ENCODE peak calls at places on chromosomes 11 and 22, in five cellular contexts. H is H9, A is IMR-90, C is mesenchymal stem cell, F is H1. B is an unnamed sample.
A peak's percentile ranks its signal among the peaks of the same experiment; 100 is the strongest.

GRCh38 chr11:61071208-61071681 is 31.0 kb upstream of the CD5 start:
- DNase-seq in H (no peak), C (no peak), F (no peak), A (no peak), B (no peak)

GRCh38 chr11:89477175-89477574 is 14.0 kb downstream of the NOX4 start:
- DNase-seq in C (no peak), F (no peak), H (peak; percentile 68), A (no peak), B (no peak)

GRCh38 chr22:43236401-43237166 is 49.6 kb upstream of the TTLL12 start:
- DNase-seq in A (no peak), F (no peak), H (no peak), C (no peak), B (no peak)

GRCh38 chr22:30694638-30695350 is at the start of gene OSBP2:
- DNase-seq in A (no peak), C (no peak), H (peak; percentile 45), F (no peak), B (peak; percentile 51)

GRCh38 chr11:72598901-72599300 is 75.3 kb downstream of the PDE2A start:
- DNase-seq in F (no peak), H (peak; percentile 77), C (peak; percentile 63), A (peak; percentile 21), B (peak; percentile 37)

GRCh38 chr11:32920570-32920969 is 28.0 kb downstream of the QSER1 start:
- DNase-seq in A (no peak), H (no peak), C (no peak), F (no peak), B (no peak)

GRCh38 chr11:115147243-115147807 is 356.9 kb downstream of the CADM1 start:
- DNase-seq in C (no peak), F (no peak), A (no peak), H (no peak), B (no peak)

GRCh38 chr11:72635309-72635915 is 38.8 kb downstream of the PDE2A start:
- DNase-seq in H (no peak), A (no peak), C (no peak), F (no peak), B (no peak)

GRCh38 chr11:30603357-30603756 is 17.2 kb upstream of the MPPED2 start:
- DNase-seq in C (no peak), F (no peak), A (no peak), H (no peak), B (no peak)

DNA sequence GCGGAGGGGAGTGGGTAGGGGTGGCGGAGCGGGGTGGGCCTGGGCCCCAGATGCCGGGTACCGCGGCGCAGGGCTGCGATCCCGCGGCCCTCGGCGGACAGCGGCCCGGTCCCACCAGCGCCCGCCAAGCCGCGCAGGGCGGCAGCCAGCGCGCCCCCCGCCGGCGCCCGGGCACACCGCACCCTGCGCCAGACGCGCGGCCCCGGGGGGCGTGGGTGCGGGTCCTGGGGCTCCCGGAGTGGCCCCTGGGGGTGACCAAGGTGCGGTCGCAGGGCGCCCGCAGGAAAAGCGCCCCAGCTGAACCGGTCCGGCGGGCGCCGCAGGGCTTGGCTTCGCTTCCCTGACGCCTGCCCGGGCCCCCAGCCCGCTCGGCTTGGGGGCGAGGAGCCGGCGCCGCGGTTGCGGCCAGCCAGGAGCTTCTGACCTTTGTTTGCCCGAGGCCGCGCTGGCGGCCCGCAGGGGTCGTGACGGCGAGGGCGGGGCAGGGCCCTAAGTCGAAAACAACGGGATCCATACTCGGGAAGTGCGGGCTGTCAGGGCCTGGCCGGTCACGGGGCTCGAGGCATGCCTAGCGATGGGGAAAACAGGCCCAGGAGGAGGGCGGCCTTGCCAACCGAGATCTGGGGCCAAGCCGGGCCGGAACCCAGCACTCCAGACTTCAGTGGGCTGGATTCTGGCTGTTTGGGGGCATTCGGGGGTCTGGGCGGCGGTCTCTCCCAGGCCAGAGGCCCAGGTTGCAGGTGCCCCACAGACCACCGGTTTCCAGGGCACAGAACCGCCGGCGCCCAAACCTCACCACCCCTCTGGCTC is 581 bp upstream of the AP5B1 start:
- DNase-seq in C (no peak), H (peak; percentile 70), A (no peak), F (no peak), B (peak; percentile 63)
- H4K8ac ChIP-seq in C (peak overlapping the region; percentile 45), H (no peak overlapping the region), A (no peak overlapping the region), F (peak overlapping the region; percentile 88), B (no peak overlapping the region)

DNA sequence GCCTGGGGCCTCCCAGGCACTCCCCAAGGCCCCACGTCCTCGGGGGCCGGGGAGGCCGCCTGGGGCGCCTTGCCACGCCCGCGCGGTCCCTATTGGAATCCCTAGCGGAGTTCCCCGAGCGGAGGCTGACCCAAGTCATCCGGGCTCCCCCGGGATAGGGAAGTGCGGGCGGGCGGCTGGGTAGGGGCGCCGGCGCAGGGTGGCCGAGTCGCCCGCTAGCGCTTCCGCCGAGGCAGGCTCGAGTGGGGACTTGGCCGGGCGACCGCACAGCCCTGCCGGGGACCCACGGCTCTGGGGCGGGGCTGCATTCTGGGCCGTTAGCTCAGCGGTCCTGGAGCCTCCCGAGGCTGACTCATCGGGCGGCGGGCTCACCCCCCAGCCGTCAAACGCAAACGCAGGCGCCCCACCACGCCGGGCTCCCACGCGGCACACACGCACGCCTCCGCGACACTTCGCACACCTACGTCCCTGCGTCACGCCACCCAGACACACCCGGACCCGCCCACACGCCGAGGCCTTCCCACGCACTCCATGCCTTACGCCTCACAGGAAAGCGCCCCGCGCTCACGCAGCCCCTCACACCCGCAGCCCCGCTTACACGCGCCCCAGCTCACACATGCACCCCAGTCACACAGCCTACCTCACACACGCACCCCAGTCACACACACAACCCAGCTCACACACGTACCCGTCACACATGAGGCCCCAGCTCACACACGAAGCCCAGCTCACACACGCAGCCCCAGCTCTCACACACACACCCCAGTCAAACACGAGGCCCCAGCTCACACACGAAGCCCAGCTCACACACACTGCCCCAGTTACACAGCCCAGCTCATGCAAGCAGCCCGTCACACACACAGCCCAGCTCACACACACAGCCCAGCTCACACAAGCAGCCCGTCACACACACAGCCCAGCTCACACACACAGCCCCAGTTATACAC is 1.1 kb downstream of the PHLDB1 start:
- DNase-seq in F (no peak), C (peak; percentile 94), H (no peak), A (peak; percentile 85), B (no peak)
- H3K14ac ChIP-seq in F (no peak overlapping the region), C (peak overlapping the region; percentile 94), H (no peak overlapping the region), A (peak overlapping the region; percentile 99), B (peak overlapping the region; percentile 92)

GRCh38 chr22:47055461-47055860 is 293.0 kb downstream of the TBC1D22A start:
- DNase-seq in F (no peak), H (no peak), A (no peak), C (no peak), B (no peak)
- H2BK15ac ChIP-seq in F (no peak overlapping the region), H (no peak overlapping the region), A (no peak overlapping the region), C (no peak overlapping the region), B (no peak overlapping the region)

DNA sequence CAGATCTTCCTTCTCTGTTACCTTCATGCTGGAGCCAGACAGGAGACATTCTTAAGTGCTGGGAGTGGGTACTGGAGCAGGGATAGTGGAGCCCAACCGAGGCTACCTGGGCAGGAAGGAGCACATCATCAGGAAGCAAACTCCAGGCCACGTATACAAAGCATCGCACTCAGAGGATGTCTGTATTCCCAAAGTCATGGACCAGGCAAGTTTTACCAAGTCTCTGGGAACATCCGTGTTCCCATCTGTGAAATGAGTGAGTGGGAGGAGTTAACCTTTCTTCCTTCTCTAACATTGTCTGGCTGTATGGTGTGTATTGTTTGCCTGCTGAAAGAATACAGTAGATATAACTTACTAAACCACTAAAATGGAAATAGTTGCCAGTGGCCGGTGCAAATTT is 175.0 kb upstream of the TMEM45B start:
- DNase-seq in H (no peak), F (no peak), A (no peak), C (no peak), B (no peak)
- H4K8ac ChIP-seq in H (no peak overlapping the region), F (no peak overlapping the region), A (no peak overlapping the region), C (peak overlapping the region; percentile 19), B (no peak overlapping the region)